ENCODE peak calls at places on chromosomes 13 and 19, in seven cellular contexts. M, X, R, Y, O, B and G are unnamed samples.

GRCh38 chr13:50693755-50694154 is 149.7 kb downstream of the DLEU7 start:
- DNase-seq in R (no peak), B (peak), X (no peak), O (no peak), Y (no peak), M (no peak), G (no peak)

GRCh38 chr19:38619361-38620174 is 580 bp downstream of the EIF3K start:
- DNase-seq in Y (no peak), O (no peak), R (no peak), M (no peak), X (no peak), B (no peak), G (no peak)

GRCh38 chr19:48029431-48029830 is 14.4 kb downstream of the CABP5 start:
- DNase-seq in R (no peak), M (no peak), Y (no peak), B (no peak), O (no peak), X (no peak), G (no peak)

GRCh38 chr13:25503856-25504255 is 132.1 kb downstream of the ATP8A2 start:
- DNase-seq in Y (no peak), M (no peak), B (no peak), O (no peak), R (no peak), X (no peak), G (no peak)

GRCh38 chr19:46913852-46914430 is 53.1 kb downstream of the ARHGAP35 start:
- DNase-seq in B (peak), Y (no peak), X (peak), O (no peak), R (no peak), M (no peak), G (no peak)

GRCh38 chr19:36686365-36687213 is 823 bp upstream of the ZNF567 start:
- DNase-seq in Y (no peak), B (no peak), X (no peak), O (no peak), M (no peak), R (no peak), G (no peak)

GRCh38 chr19:6187374-6187773 is 51.9 kb downstream of the ACSBG2 start:
- DNase-seq in R (no peak), Y (no peak), B (no peak), X (no peak), M (peak), O (no peak), G (no peak)

GRCh38 chr19:18156841-18157464 is 4.0 kb downstream of the PIK3R2 start:
- DNase-seq in M (peak), O (no peak), R (no peak), Y (no peak), B (peak), X (peak), G (no peak)

GRCh38 chr13:114049026-114049425 is 75.2 kb upstream of the C13orf46 start:
- DNase-seq in O (no peak), X (no peak), R (no peak), B (no peak), Y (no peak), M (no peak), G (no peak)

GRCh38 chr13:106326751-106327150 is 208.7 kb downstream of the EFNB2 start:
- DNase-seq in B (no peak), O (no peak), X (no peak), R (no peak), Y (no peak), M (no peak), G (no peak)

GRCh38 chr19:51809787-51810186 is 14.8 kb downstream of the FPR3 start:
- DNase-seq in M (no peak), X (no peak), Y (no peak), B (peak), O (no peak), R (no peak), G (no peak)

GRCh38 chr13:95235944-95236343 is 65.3 kb downstream of the ABCC4 start:
- DNase-seq in Y (no peak), B (no peak), R (no peak), M (no peak), O (no peak), X (no peak), G (no peak)

GRCh38 chr13:46751811-46752635 is 44.9 kb downstream of the ESD start:
- DNase-seq in M (no peak), R (no peak), Y (no peak), X (peak), O (no peak), B (peak), G (no peak)

GRCh38 chr13:73171242-73171641 is 112.4 kb downstream of the KLF5 start:
- DNase-seq in Y (no peak), B (no peak), M (no peak), X (no peak), R (no peak), O (no peak), G (no peak)

GRCh38 chr19:13986348-13986904 is 19.7 kb downstream of the RFX1 start:
- DNase-seq in Y (peak), M (peak), O (no peak), R (no peak), B (peak), X (peak), G (no peak)

GRCh38 chr13:114109646-114110045 is 22.8 kb downstream of the RASA3 start:
- DNase-seq in M (peak), R (no peak), B (no peak), Y (no peak), X (no peak), O (no peak), G (no peak)

GRCh38 chr13:36124236-36124822 is 6.9 kb downstream of the DCLK1 start:
- DNase-seq in R (no peak), Y (no peak), B (peak), M (no peak), O (peak), X (peak), G (no peak)

GRCh38 chr13:75495938-75496337 is 14.0 kb upstream of the TBC1D4 start:
- DNase-seq in O (peak), M (no peak), R (no peak), X (peak), Y (no peak), B (peak), G (no peak)

GRCh38 chr19:28960586-28960985 is 252.4 kb downstream of the UQCRFS1 start:
- DNase-seq in M (no peak), O (no peak), R (no peak), X (no peak), B (no peak), Y (no peak), G (no peak)

GRCh38 chr13:44951184-44951583 is 38.1 kb downstream of the NUFIP1 start:
- DNase-seq in M (no peak), O (no peak), X (peak), R (no peak), B (peak), Y (no peak), G (no peak)

GRCh38 chr13:43785681-43786471 is 896 bp downstream of the ENOX1 start:
- DNase-seq in O (no peak), R (peak), B (peak), X (peak), M (peak), Y (peak), G (peak)

GRCh38 chr13:109744512-109745051 is 41.8 kb downstream of the IRS2 start:
- DNase-seq in B (no peak), Y (no peak), M (no peak), O (no peak), R (no peak), X (peak), G (no peak)

GRCh38 chr19:2166741-2167738 is 3.3 kb downstream of the DOT1L start:
- DNase-seq in R (no peak), O (no peak), B (peak), X (peak), M (peak), Y (peak), G (no peak)

GRCh38 chr19:35619290-35619923 is 6.9 kb downstream of the HAUS5 start:
- DNase-seq in M (no peak), R (no peak), O (no peak), B (no peak), X (no peak), Y (no peak), G (no peak)

GRCh38 chr19:35618857-35619256 is 6.3 kb downstream of the HAUS5 start:
- DNase-seq in M (no peak), X (no peak), Y (no peak), B (no peak), R (no peak), O (no peak), G (no peak)

GRCh38 chr19:35621708-35622107 is 7.1 kb upstream of the RBM42 start:
- DNase-seq in M (no peak), Y (no peak), O (no peak), X (no peak), B (no peak), R (no peak), G (no peak)

GRCh38 chr19:35622750-35623149 is 6.1 kb upstream of the RBM42 start:
- DNase-seq in R (no peak), M (no peak), O (no peak), X (no peak), Y (no peak), B (no peak), G (no peak)

DNA sequence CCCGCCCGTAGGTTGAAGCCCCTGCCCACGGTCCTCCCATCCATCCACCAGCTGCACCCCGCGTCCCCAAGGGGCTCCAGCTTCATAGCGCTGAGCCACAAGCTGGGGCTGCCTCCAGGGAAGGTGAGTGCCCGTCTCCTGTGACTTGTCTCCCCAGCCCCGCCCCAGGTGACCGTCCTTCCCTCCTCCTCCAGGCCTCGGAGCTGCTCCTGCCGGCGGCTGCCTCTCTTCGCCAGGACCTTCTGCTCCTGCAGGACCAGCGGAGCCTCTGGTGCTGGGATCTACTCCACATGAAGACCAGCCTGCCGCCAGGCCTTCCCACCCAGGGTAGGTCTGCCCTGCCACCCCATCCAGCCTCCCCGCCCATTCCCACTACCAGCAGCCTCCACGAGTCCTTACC is 7.5 kb downstream of the HAUS5 start:
- DNase-seq in O (no peak), R (no peak), X (no peak), Y (no peak), B (no peak), M (no peak), G (no peak)
- TF ChIP-seq CTCF in O (no peak), R (no peak), X (no peak), Y (no peak), B (no peak), M (no peak), G (no peak)

GRCh38 chr19:11606484-11606883 is 9.2 kb downstream of the ZNF627 start:
- DNase-seq in B (no peak), R (no peak), X (no peak), M (no peak), O (no peak), Y (no peak), G (no peak)

GRCh38 chr19:11612816-11613511 is 15.7 kb downstream of the ZNF627 start:
- DNase-seq in X (no peak), Y (no peak), M (no peak), R (no peak), B (no peak), O (no peak), G (no peak)

GRCh38 chr19:11617207-11618062 is 20.2 kb downstream of the ZNF627 start:
- DNase-seq in X (no peak), Y (no peak), R (no peak), M (no peak), O (no peak), B (no peak), G (no peak)

GRCh38 chr19:11611730-11612129 is 14.4 kb downstream of the ZNF627 start:
- DNase-seq in M (no peak), B (no peak), R (no peak), X (no peak), Y (no peak), O (no peak), G (no peak)
- TF ChIP-seq CTCF in M (no peak), B (no peak), R (no peak), X (no peak), Y (no peak), O (no peak), G (no peak)

DNA sequence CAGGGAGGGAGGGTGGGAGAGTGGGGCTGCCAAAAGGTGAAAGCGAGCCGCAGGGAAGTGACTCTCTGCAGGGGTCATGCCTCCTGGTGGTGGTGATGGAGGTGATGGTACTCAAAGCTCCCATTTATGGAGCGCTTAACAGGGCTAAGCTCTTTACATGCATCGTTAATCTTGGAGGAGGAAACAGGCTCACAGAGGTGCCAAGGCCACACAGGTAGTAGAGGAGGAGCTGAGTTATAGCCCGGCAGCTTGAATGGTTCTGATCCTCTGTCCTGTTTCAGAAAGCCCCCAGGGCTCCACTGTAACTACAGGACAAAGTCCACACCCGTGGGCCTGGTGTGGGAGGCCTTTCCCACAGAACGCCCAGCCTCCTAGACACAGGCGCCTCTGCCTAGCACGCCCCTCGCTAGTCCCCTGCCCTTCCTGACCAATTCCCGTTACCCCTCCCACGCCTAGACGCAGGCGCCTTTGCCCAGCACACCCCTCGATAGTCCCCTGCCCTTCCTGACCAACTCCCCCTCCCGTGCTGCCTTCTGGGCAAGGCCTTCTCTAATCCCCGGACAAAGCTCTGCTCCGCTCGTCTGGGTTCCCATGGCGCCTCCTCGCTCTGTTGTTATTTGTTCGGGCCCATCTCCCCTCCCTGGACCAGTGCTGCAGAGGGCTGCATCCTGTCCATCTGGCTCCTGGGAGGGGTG is 10.8 kb downstream of the PPP1R37 start:
- DNase-seq in X (no peak), R (no peak), O (no peak), B (no peak), Y (no peak), M (no peak), G (no peak)
- TF ChIP-seq CTCF in X (no peak), R (peak), O (peak), B (no peak), Y (no peak), M (no peak), G (peak)

DNA sequence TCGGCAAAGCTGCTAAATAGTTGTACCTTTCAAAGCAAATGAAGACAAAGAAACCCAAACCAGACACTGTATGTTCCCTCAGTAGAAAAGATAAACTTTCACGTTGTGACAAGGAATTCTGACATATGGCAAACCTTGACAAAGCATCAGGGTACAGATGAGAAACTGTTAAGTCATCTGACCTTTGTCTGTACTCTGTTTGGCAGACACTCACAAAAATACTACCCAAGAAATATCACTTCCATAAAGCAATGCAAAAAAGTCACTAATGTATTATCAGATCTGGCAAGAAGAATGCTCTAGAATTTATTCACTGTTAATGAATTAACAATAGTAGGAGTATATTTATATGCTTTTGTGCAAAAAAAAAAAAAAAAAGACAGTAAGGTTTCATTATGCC is 843.7 kb downstream of the DIAPH3 start:
- DNase-seq in Y (no peak), X (no peak), B (no peak), O (no peak), R (no peak), M (no peak), G (no peak)
- TF ChIP-seq CTCF in Y (no peak), X (no peak), B (no peak), O (no peak), R (no peak), M (no peak), G (no peak)